ENCODE peak calls at places on chromosomes 16 and 17, in eight cellular contexts. One of them, this sample, is unnamed.

GRCh38 chr17:32461853-32462617 is 17.7 kb downstream of the PSMD11 start:
- DNase-seq in activated T-cell treated with anti-CD3 and anti-CD28 coated beads, Interleukin-2, amount 50 U/mL, for 72 hours: peak; percentile 77
- DNase-seq in stimulated activated effector memory CD8-positive, alpha-beta T cell treated with anti-CD3 and anti-CD28 coated beads, Interleukin-12 subunit alpha, Interleukin-12 subunit beta, amount 100 ng/mL, for 72 hours: peak; percentile 79
- DNase-seq in NCI-H1930: peak; percentile 26
- DNase-seq in GM20000: peak; percentile 48
- DNase-seq in ureter: no peak
- DNase-seq in caudate nucleus: no peak
- DNase-seq in PC-9: no peak
- DNase-seq in this sample: peak; percentile 41

GRCh38 chr17:40914456-40914855 is 23.0 kb downstream of the KRT23 start:
- DNase-seq in activated T-cell treated with anti-CD3 and anti-CD28 coated beads, Interleukin-2, amount 50 U/mL, for 72 hours: no peak
- DNase-seq in stimulated activated effector memory CD8-positive, alpha-beta T cell treated with anti-CD3 and anti-CD28 coated beads, Interleukin-12 subunit alpha, Interleukin-12 subunit beta, amount 100 ng/mL, for 72 hours: no peak
- DNase-seq in NCI-H1930: no peak
- DNase-seq in GM20000: no peak
- DNase-seq in ureter: no peak
- DNase-seq in caudate nucleus: no peak
- DNase-seq in PC-9: no peak
- DNase-seq in this sample: no peak

GRCh38 chr16:82655315-82655714 is 28.5 kb downstream of the CDH13 start:
- DNase-seq in activated T-cell treated with anti-CD3 and anti-CD28 coated beads, Interleukin-2, amount 50 U/mL, for 72 hours: peak; percentile 86
- DNase-seq in stimulated activated effector memory CD8-positive, alpha-beta T cell treated with anti-CD3 and anti-CD28 coated beads, Interleukin-12 subunit alpha, Interleukin-12 subunit beta, amount 100 ng/mL, for 72 hours: peak; percentile 79
- DNase-seq in NCI-H1930: no peak
- DNase-seq in GM20000: peak; percentile 43
- DNase-seq in ureter: no peak
- DNase-seq in caudate nucleus: no peak
- DNase-seq in PC-9: no peak
- DNase-seq in this sample: peak; percentile 95

GRCh38 chr16:19688396-19689024 is 29.5 kb downstream of the KNOP1 start:
- DNase-seq in activated T-cell treated with anti-CD3 and anti-CD28 coated beads, Interleukin-2, amount 50 U/mL, for 72 hours: no peak
- DNase-seq in stimulated activated effector memory CD8-positive, alpha-beta T cell treated with anti-CD3 and anti-CD28 coated beads, Interleukin-12 subunit alpha, Interleukin-12 subunit beta, amount 100 ng/mL, for 72 hours: no peak
- DNase-seq in NCI-H1930: no peak
- DNase-seq in GM20000: no peak
- DNase-seq in ureter: no peak
- DNase-seq in caudate nucleus: no peak
- DNase-seq in PC-9: no peak
- DNase-seq in this sample: no peak

GRCh38 chr17:29726721-29727252 is 104.1 kb upstream of the CORO6 start:
- DNase-seq in activated T-cell treated with anti-CD3 and anti-CD28 coated beads, Interleukin-2, amount 50 U/mL, for 72 hours: no peak
- DNase-seq in stimulated activated effector memory CD8-positive, alpha-beta T cell treated with anti-CD3 and anti-CD28 coated beads, Interleukin-12 subunit alpha, Interleukin-12 subunit beta, amount 100 ng/mL, for 72 hours: no peak
- DNase-seq in NCI-H1930: no peak
- DNase-seq in GM20000: peak; percentile 44
- DNase-seq in ureter: no peak
- DNase-seq in caudate nucleus: no peak
- DNase-seq in PC-9: no peak
- DNase-seq in this sample: peak; percentile 41

GRCh38 chr17:58960068-58960467 is 146.6 kb downstream of the TRIM37 start:
- DNase-seq in activated T-cell treated with anti-CD3 and anti-CD28 coated beads, Interleukin-2, amount 50 U/mL, for 72 hours: no peak
- DNase-seq in stimulated activated effector memory CD8-positive, alpha-beta T cell treated with anti-CD3 and anti-CD28 coated beads, Interleukin-12 subunit alpha, Interleukin-12 subunit beta, amount 100 ng/mL, for 72 hours: no peak
- DNase-seq in NCI-H1930: no peak
- DNase-seq in GM20000: peak; percentile 57
- DNase-seq in ureter: no peak
- DNase-seq in caudate nucleus: no peak
- DNase-seq in PC-9: peak; percentile 90
- DNase-seq in this sample: peak; percentile 15

GRCh38 chr17:41307647-41308046 is 1.5 kb downstream of the KRTAP16-1 start:
- DNase-seq in activated T-cell treated with anti-CD3 and anti-CD28 coated beads, Interleukin-2, amount 50 U/mL, for 72 hours: no peak
- DNase-seq in stimulated activated effector memory CD8-positive, alpha-beta T cell treated with anti-CD3 and anti-CD28 coated beads, Interleukin-12 subunit alpha, Interleukin-12 subunit beta, amount 100 ng/mL, for 72 hours: no peak
- DNase-seq in NCI-H1930: no peak
- DNase-seq in GM20000: no peak
- DNase-seq in ureter: no peak
- DNase-seq in caudate nucleus: no peak
- DNase-seq in PC-9: no peak
- DNase-seq in this sample: peak; percentile 95

GRCh38 chr16:57509231-57509923 is 23.1 kb upstream of the DOK4 start:
- DNase-seq in activated T-cell treated with anti-CD3 and anti-CD28 coated beads, Interleukin-2, amount 50 U/mL, for 72 hours: no peak
- DNase-seq in stimulated activated effector memory CD8-positive, alpha-beta T cell treated with anti-CD3 and anti-CD28 coated beads, Interleukin-12 subunit alpha, Interleukin-12 subunit beta, amount 100 ng/mL, for 72 hours: no peak
- DNase-seq in NCI-H1930: no peak
- DNase-seq in GM20000: no peak
- DNase-seq in ureter: no peak
- DNase-seq in caudate nucleus: no peak
- DNase-seq in PC-9: no peak
- DNase-seq in this sample: no peak

GRCh38 chr17:57431415-57431814 is 175.1 kb downstream of the MSI2 start:
- DNase-seq in activated T-cell treated with anti-CD3 and anti-CD28 coated beads, Interleukin-2, amount 50 U/mL, for 72 hours: no peak
- DNase-seq in stimulated activated effector memory CD8-positive, alpha-beta T cell treated with anti-CD3 and anti-CD28 coated beads, Interleukin-12 subunit alpha, Interleukin-12 subunit beta, amount 100 ng/mL, for 72 hours: no peak
- DNase-seq in NCI-H1930: no peak
- DNase-seq in GM20000: no peak
- DNase-seq in ureter: no peak
- DNase-seq in caudate nucleus: no peak
- DNase-seq in PC-9: no peak
- DNase-seq in this sample: no peak

GRCh38 chr17:57498443-57498842 is 242.1 kb downstream of the MSI2 start:
- DNase-seq in activated T-cell treated with anti-CD3 and anti-CD28 coated beads, Interleukin-2, amount 50 U/mL, for 72 hours: no peak
- DNase-seq in stimulated activated effector memory CD8-positive, alpha-beta T cell treated with anti-CD3 and anti-CD28 coated beads, Interleukin-12 subunit alpha, Interleukin-12 subunit beta, amount 100 ng/mL, for 72 hours: no peak
- DNase-seq in NCI-H1930: no peak
- DNase-seq in GM20000: no peak
- DNase-seq in ureter: no peak
- DNase-seq in caudate nucleus: no peak
- DNase-seq in PC-9: no peak
- DNase-seq in this sample: no peak

GRCh38 chr16:2598723-2599122 is 60.9 kb downstream of the PDPK1 start:
- DNase-seq in activated T-cell treated with anti-CD3 and anti-CD28 coated beads, Interleukin-2, amount 50 U/mL, for 72 hours: no peak
- DNase-seq in stimulated activated effector memory CD8-positive, alpha-beta T cell treated with anti-CD3 and anti-CD28 coated beads, Interleukin-12 subunit alpha, Interleukin-12 subunit beta, amount 100 ng/mL, for 72 hours: no peak
- DNase-seq in NCI-H1930: no peak
- DNase-seq in GM20000: no peak
- DNase-seq in ureter: no peak
- DNase-seq in caudate nucleus: no peak
- DNase-seq in PC-9: no peak
- DNase-seq in this sample: no peak

GRCh38 chr16:30777591-30778297 is 9.3 kb downstream of the ZNF629 start:
- DNase-seq in activated T-cell treated with anti-CD3 and anti-CD28 coated beads, Interleukin-2, amount 50 U/mL, for 72 hours: no peak
- DNase-seq in stimulated activated effector memory CD8-positive, alpha-beta T cell treated with anti-CD3 and anti-CD28 coated beads, Interleukin-12 subunit alpha, Interleukin-12 subunit beta, amount 100 ng/mL, for 72 hours: no peak
- DNase-seq in NCI-H1930: no peak
- DNase-seq in GM20000: no peak
- DNase-seq in ureter: no peak
- DNase-seq in caudate nucleus: no peak
- DNase-seq in PC-9: no peak
- DNase-seq in this sample: peak; percentile 39

GRCh38 chr16:70520612-70521297 is 2.6 kb downstream of the COG4 start:
- DNase-seq in activated T-cell treated with anti-CD3 and anti-CD28 coated beads, Interleukin-2, amount 50 U/mL, for 72 hours: no peak
- DNase-seq in stimulated activated effector memory CD8-positive, alpha-beta T cell treated with anti-CD3 and anti-CD28 coated beads, Interleukin-12 subunit alpha, Interleukin-12 subunit beta, amount 100 ng/mL, for 72 hours: peak; percentile 58
- DNase-seq in NCI-H1930: no peak
- DNase-seq in GM20000: peak; percentile 21
- DNase-seq in ureter: no peak
- DNase-seq in caudate nucleus: no peak
- DNase-seq in PC-9: peak; percentile 39
- DNase-seq in this sample: peak; percentile 55

GRCh38 chr17:15341385-15341849 is at the start of gene TEKT3:
- DNase-seq in activated T-cell treated with anti-CD3 and anti-CD28 coated beads, Interleukin-2, amount 50 U/mL, for 72 hours: peak; percentile 18
- DNase-seq in stimulated activated effector memory CD8-positive, alpha-beta T cell treated with anti-CD3 and anti-CD28 coated beads, Interleukin-12 subunit alpha, Interleukin-12 subunit beta, amount 100 ng/mL, for 72 hours: no peak
- DNase-seq in NCI-H1930: peak; percentile 81
- DNase-seq in GM20000: no peak
- DNase-seq in ureter: peak; percentile 88
- DNase-seq in caudate nucleus: peak; percentile 59
- DNase-seq in PC-9: no peak
- DNase-seq in this sample: peak; percentile 91

GRCh38 chr17:80845121-80845862 is 146.3 kb upstream of the CHMP6 start:
- DNase-seq in activated T-cell treated with anti-CD3 and anti-CD28 coated beads, Interleukin-2, amount 50 U/mL, for 72 hours: no peak
- DNase-seq in stimulated activated effector memory CD8-positive, alpha-beta T cell treated with anti-CD3 and anti-CD28 coated beads, Interleukin-12 subunit alpha, Interleukin-12 subunit beta, amount 100 ng/mL, for 72 hours: no peak
- DNase-seq in NCI-H1930: no peak
- DNase-seq in GM20000: no peak
- DNase-seq in ureter: peak; percentile 39
- DNase-seq in caudate nucleus: no peak
- DNase-seq in PC-9: no peak
- DNase-seq in this sample: no peak

GRCh38 chr16:24471616-24472015 is 67.8 kb upstream of the RBBP6 start:
- DNase-seq in activated T-cell treated with anti-CD3 and anti-CD28 coated beads, Interleukin-2, amount 50 U/mL, for 72 hours: no peak
- DNase-seq in stimulated activated effector memory CD8-positive, alpha-beta T cell treated with anti-CD3 and anti-CD28 coated beads, Interleukin-12 subunit alpha, Interleukin-12 subunit beta, amount 100 ng/mL, for 72 hours: no peak
- DNase-seq in NCI-H1930: no peak
- DNase-seq in GM20000: no peak
- DNase-seq in ureter: no peak
- DNase-seq in caudate nucleus: no peak
- DNase-seq in PC-9: no peak
- DNase-seq in this sample: no peak

GRCh38 chr16:17227278-17227677 is 243.5 kb downstream of the XYLT1 start:
- DNase-seq in activated T-cell treated with anti-CD3 and anti-CD28 coated beads, Interleukin-2, amount 50 U/mL, for 72 hours: no peak
- DNase-seq in stimulated activated effector memory CD8-positive, alpha-beta T cell treated with anti-CD3 and anti-CD28 coated beads, Interleukin-12 subunit alpha, Interleukin-12 subunit beta, amount 100 ng/mL, for 72 hours: no peak
- DNase-seq in NCI-H1930: no peak
- DNase-seq in GM20000: no peak
- DNase-seq in ureter: no peak
- DNase-seq in caudate nucleus: no peak
- DNase-seq in PC-9: no peak
- DNase-seq in this sample: no peak

GRCh38 chr17:80847506-80848230 is 144.0 kb upstream of the CHMP6 start:
- DNase-seq in activated T-cell treated with anti-CD3 and anti-CD28 coated beads, Interleukin-2, amount 50 U/mL, for 72 hours: peak; percentile 63
- DNase-seq in stimulated activated effector memory CD8-positive, alpha-beta T cell treated with anti-CD3 and anti-CD28 coated beads, Interleukin-12 subunit alpha, Interleukin-12 subunit beta, amount 100 ng/mL, for 72 hours: peak; percentile 79
- DNase-seq in NCI-H1930: no peak
- DNase-seq in GM20000: no peak
- DNase-seq in ureter: no peak
- DNase-seq in caudate nucleus: no peak
- DNase-seq in PC-9: no peak
- DNase-seq in this sample: no peak

GRCh38 chr16:23323224-23324030 is 21.3 kb downstream of the SCNN1B start:
- DNase-seq in activated T-cell treated with anti-CD3 and anti-CD28 coated beads, Interleukin-2, amount 50 U/mL, for 72 hours: no peak
- DNase-seq in stimulated activated effector memory CD8-positive, alpha-beta T cell treated with anti-CD3 and anti-CD28 coated beads, Interleukin-12 subunit alpha, Interleukin-12 subunit beta, amount 100 ng/mL, for 72 hours: no peak
- DNase-seq in NCI-H1930: no peak
- DNase-seq in GM20000: peak; percentile 38
- DNase-seq in ureter: no peak
- DNase-seq in caudate nucleus: no peak
- DNase-seq in PC-9: no peak
- DNase-seq in this sample: no peak

GRCh38 chr17:77442976-77443742 is 302.4 kb downstream of the SEC14L1 start:
- DNase-seq in activated T-cell treated with anti-CD3 and anti-CD28 coated beads, Interleukin-2, amount 50 U/mL, for 72 hours: no peak
- DNase-seq in stimulated activated effector memory CD8-positive, alpha-beta T cell treated with anti-CD3 and anti-CD28 coated beads, Interleukin-12 subunit alpha, Interleukin-12 subunit beta, amount 100 ng/mL, for 72 hours: no peak
- DNase-seq in NCI-H1930: no peak
- DNase-seq in GM20000: no peak
- DNase-seq in ureter: no peak
- DNase-seq in caudate nucleus: no peak
- DNase-seq in PC-9: no peak
- DNase-seq in this sample: no peak

GRCh38 chr16:56551796-56552738 is 12.8 kb upstream of the MT4 start:
- DNase-seq in activated T-cell treated with anti-CD3 and anti-CD28 coated beads, Interleukin-2, amount 50 U/mL, for 72 hours: no peak
- DNase-seq in stimulated activated effector memory CD8-positive, alpha-beta T cell treated with anti-CD3 and anti-CD28 coated beads, Interleukin-12 subunit alpha, Interleukin-12 subunit beta, amount 100 ng/mL, for 72 hours: no peak
- DNase-seq in NCI-H1930: no peak
- DNase-seq in GM20000: no peak
- DNase-seq in ureter: peak; percentile 45
- DNase-seq in caudate nucleus: peak; percentile 72
- DNase-seq in PC-9: no peak
- DNase-seq in this sample: no peak

GRCh38 chr17:27082775-27083154 is 211.1 kb upstream of the WSB1 start:
- DNase-seq in activated T-cell treated with anti-CD3 and anti-CD28 coated beads, Interleukin-2, amount 50 U/mL, for 72 hours: no peak
- DNase-seq in stimulated activated effector memory CD8-positive, alpha-beta T cell treated with anti-CD3 and anti-CD28 coated beads, Interleukin-12 subunit alpha, Interleukin-12 subunit beta, amount 100 ng/mL, for 72 hours: no peak
- DNase-seq in NCI-H1930: no peak
- DNase-seq in GM20000: no peak
- DNase-seq in ureter: no peak
- DNase-seq in caudate nucleus: no peak
- DNase-seq in PC-9: no peak
- DNase-seq in this sample: no peak

GRCh38 chr17:38358586-38359513 is 7.2 kb downstream of the SOCS7 start:
- DNase-seq in activated T-cell treated with anti-CD3 and anti-CD28 coated beads, Interleukin-2, amount 50 U/mL, for 72 hours: no peak
- DNase-seq in stimulated activated effector memory CD8-positive, alpha-beta T cell treated with anti-CD3 and anti-CD28 coated beads, Interleukin-12 subunit alpha, Interleukin-12 subunit beta, amount 100 ng/mL, for 72 hours: no peak
- DNase-seq in NCI-H1930: no peak
- DNase-seq in GM20000: no peak
- DNase-seq in ureter: no peak
- DNase-seq in caudate nucleus: no peak
- DNase-seq in PC-9: no peak
- DNase-seq in this sample: no peak

GRCh38 chr17:48259710-48260291 is 152.2 kb downstream of the SNX11 start:
- DNase-seq in activated T-cell treated with anti-CD3 and anti-CD28 coated beads, Interleukin-2, amount 50 U/mL, for 72 hours: no peak
- DNase-seq in stimulated activated effector memory CD8-positive, alpha-beta T cell treated with anti-CD3 and anti-CD28 coated beads, Interleukin-12 subunit alpha, Interleukin-12 subunit beta, amount 100 ng/mL, for 72 hours: no peak
- DNase-seq in NCI-H1930: peak; percentile 47
- DNase-seq in GM20000: no peak
- DNase-seq in ureter: no peak
- DNase-seq in caudate nucleus: no peak
- DNase-seq in PC-9: peak; percentile 55
- DNase-seq in this sample: peak; percentile 32

GRCh38 chr16:86834451-86835035 is 256.2 kb downstream of the FOXL1 start:
- DNase-seq in activated T-cell treated with anti-CD3 and anti-CD28 coated beads, Interleukin-2, amount 50 U/mL, for 72 hours: no peak
- DNase-seq in stimulated activated effector memory CD8-positive, alpha-beta T cell treated with anti-CD3 and anti-CD28 coated beads, Interleukin-12 subunit alpha, Interleukin-12 subunit beta, amount 100 ng/mL, for 72 hours: no peak
- DNase-seq in NCI-H1930: no peak
- DNase-seq in GM20000: no peak
- DNase-seq in ureter: no peak
- DNase-seq in caudate nucleus: no peak
- DNase-seq in PC-9: no peak
- DNase-seq in this sample: peak; percentile 89

GRCh38 chr16:26988186-26988585 is 78.5 kb upstream of the C16orf82 start:
- DNase-seq in activated T-cell treated with anti-CD3 and anti-CD28 coated beads, Interleukin-2, amount 50 U/mL, for 72 hours: no peak
- DNase-seq in stimulated activated effector memory CD8-positive, alpha-beta T cell treated with anti-CD3 and anti-CD28 coated beads, Interleukin-12 subunit alpha, Interleukin-12 subunit beta, amount 100 ng/mL, for 72 hours: no peak
- DNase-seq in NCI-H1930: no peak
- DNase-seq in GM20000: no peak
- DNase-seq in ureter: no peak
- DNase-seq in caudate nucleus: no peak
- DNase-seq in PC-9: no peak
- DNase-seq in this sample: no peak

GRCh38 chr17:75587718-75588545 is at the start of gene MYO15B:
- DNase-seq in activated T-cell treated with anti-CD3 and anti-CD28 coated beads, Interleukin-2, amount 50 U/mL, for 72 hours: peak; percentile 82
- DNase-seq in stimulated activated effector memory CD8-positive, alpha-beta T cell treated with anti-CD3 and anti-CD28 coated beads, Interleukin-12 subunit alpha, Interleukin-12 subunit beta, amount 100 ng/mL, for 72 hours: peak; percentile 62
- DNase-seq in NCI-H1930: peak; percentile 68
- DNase-seq in GM20000: peak; percentile 78
- DNase-seq in ureter: no peak
- DNase-seq in caudate nucleus: no peak
- DNase-seq in PC-9: no peak
- DNase-seq in this sample: peak; percentile 58

GRCh38 chr17:45341389-45342158 is 24.8 kb upstream of the MAP3K14 start:
- DNase-seq in activated T-cell treated with anti-CD3 and anti-CD28 coated beads, Interleukin-2, amount 50 U/mL, for 72 hours: no peak
- DNase-seq in stimulated activated effector memory CD8-positive, alpha-beta T cell treated with anti-CD3 and anti-CD28 coated beads, Interleukin-12 subunit alpha, Interleukin-12 subunit beta, amount 100 ng/mL, for 72 hours: no peak
- DNase-seq in NCI-H1930: no peak
- DNase-seq in GM20000: no peak
- DNase-seq in ureter: peak; percentile 62
- DNase-seq in caudate nucleus: no peak
- DNase-seq in PC-9: peak; percentile 80
- DNase-seq in this sample: peak; percentile 98

GRCh38 chr17:49984283-49984682 is 10.7 kb downstream of the DLX3 start:
- DNase-seq in activated T-cell treated with anti-CD3 and anti-CD28 coated beads, Interleukin-2, amount 50 U/mL, for 72 hours: no peak
- DNase-seq in stimulated activated effector memory CD8-positive, alpha-beta T cell treated with anti-CD3 and anti-CD28 coated beads, Interleukin-12 subunit alpha, Interleukin-12 subunit beta, amount 100 ng/mL, for 72 hours: no peak
- DNase-seq in NCI-H1930: no peak
- DNase-seq in GM20000: no peak
- DNase-seq in ureter: no peak
- DNase-seq in caudate nucleus: no peak
- DNase-seq in PC-9: no peak
- DNase-seq in this sample: no peak

This sample was measured in Daoy.